ENCODE peak calls at places on chromosomes 16 and 17, in five cellular contexts. One of them, this sample, is unnamed.

GRCh38 chr16:72380283-72380682 is 208.3 kb upstream of the PMFBP1 start:
- DNase-seq in stimulated activated CD4-positive, alpha-beta T cell treated with anti-CD3 and anti-CD28 coated beads, Interleukin-2, amount 100 ng/mL, for 24 hours: no peak
- DNase-seq in A549: no peak
- DNase-seq in CD8-positive, alpha-beta T cell: no peak
- DNase-seq in ovary: no peak
- DNase-seq in this sample: no peak

GRCh38 chr17:4810696-4811289 is 3.8 kb downstream of the PLD2 start:
- DNase-seq in stimulated activated CD4-positive, alpha-beta T cell treated with anti-CD3 and anti-CD28 coated beads, Interleukin-2, amount 100 ng/mL, for 24 hours: no peak
- DNase-seq in A549: no peak
- DNase-seq in CD8-positive, alpha-beta T cell: no peak
- DNase-seq in ovary: no peak
- DNase-seq in this sample: no peak

GRCh38 chr17:29205047-29205446 is 24.8 kb upstream of the MYO18A start:
- DNase-seq in stimulated activated CD4-positive, alpha-beta T cell treated with anti-CD3 and anti-CD28 coated beads, Interleukin-2, amount 100 ng/mL, for 24 hours: no peak
- DNase-seq in A549: no peak
- DNase-seq in CD8-positive, alpha-beta T cell: no peak
- DNase-seq in ovary: no peak
- DNase-seq in this sample: no peak

GRCh38 chr16:88116121-88116900 is 165.1 kb downstream of the BANP start:
- DNase-seq in stimulated activated CD4-positive, alpha-beta T cell treated with anti-CD3 and anti-CD28 coated beads, Interleukin-2, amount 100 ng/mL, for 24 hours: no peak
- DNase-seq in A549: no peak
- DNase-seq in CD8-positive, alpha-beta T cell: no peak
- DNase-seq in ovary: no peak
- DNase-seq in this sample: no peak

GRCh38 chr17:9115446-9116265 is 94.3 kb downstream of the NTN1 start:
- DNase-seq in stimulated activated CD4-positive, alpha-beta T cell treated with anti-CD3 and anti-CD28 coated beads, Interleukin-2, amount 100 ng/mL, for 24 hours: peak
- DNase-seq in A549: peak
- DNase-seq in CD8-positive, alpha-beta T cell: peak
- DNase-seq in ovary: peak
- DNase-seq in this sample: no peak

GRCh38 chr17:42766124-42766523 is 5.1 kb downstream of the RAMP2 start:
- DNase-seq in stimulated activated CD4-positive, alpha-beta T cell treated with anti-CD3 and anti-CD28 coated beads, Interleukin-2, amount 100 ng/mL, for 24 hours: no peak
- DNase-seq in A549: no peak
- DNase-seq in CD8-positive, alpha-beta T cell: no peak
- DNase-seq in ovary: no peak
- DNase-seq in this sample: no peak

GRCh38 chr17:77286641-77287431 is 146.1 kb downstream of the SEC14L1 start:
- DNase-seq in stimulated activated CD4-positive, alpha-beta T cell treated with anti-CD3 and anti-CD28 coated beads, Interleukin-2, amount 100 ng/mL, for 24 hours: no peak
- DNase-seq in A549: peak
- DNase-seq in CD8-positive, alpha-beta T cell: no peak
- DNase-seq in ovary: no peak
- DNase-seq in this sample: no peak

GRCh38 chr17:74453665-74454196 is 12.7 kb upstream of the CD300A start:
- DNase-seq in stimulated activated CD4-positive, alpha-beta T cell treated with anti-CD3 and anti-CD28 coated beads, Interleukin-2, amount 100 ng/mL, for 24 hours: peak
- DNase-seq in A549: peak
- DNase-seq in CD8-positive, alpha-beta T cell: no peak
- DNase-seq in ovary: peak
- DNase-seq in this sample: peak

GRCh38 chr16:53053967-53054669 is 673 bp upstream of the CHD9 start:
- DNase-seq in stimulated activated CD4-positive, alpha-beta T cell treated with anti-CD3 and anti-CD28 coated beads, Interleukin-2, amount 100 ng/mL, for 24 hours: no peak
- DNase-seq in A549: peak
- DNase-seq in CD8-positive, alpha-beta T cell: peak
- DNase-seq in ovary: peak
- DNase-seq in this sample: no peak

GRCh38 chr17:79201119-79201518 is 126.5 kb downstream of the ENGASE start:
- DNase-seq in stimulated activated CD4-positive, alpha-beta T cell treated with anti-CD3 and anti-CD28 coated beads, Interleukin-2, amount 100 ng/mL, for 24 hours: no peak
- DNase-seq in A549: no peak
- DNase-seq in CD8-positive, alpha-beta T cell: no peak
- DNase-seq in ovary: no peak
- DNase-seq in this sample: no peak

GRCh38 chr16:3456374-3456773 is 12.9 kb downstream of the NAA60 start:
- DNase-seq in stimulated activated CD4-positive, alpha-beta T cell treated with anti-CD3 and anti-CD28 coated beads, Interleukin-2, amount 100 ng/mL, for 24 hours: no peak
- DNase-seq in A549: no peak
- DNase-seq in CD8-positive, alpha-beta T cell: no peak
- DNase-seq in ovary: no peak
- DNase-seq in this sample: no peak

GRCh38 chr16:82609140-82609539 is 17.6 kb upstream of the CDH13 start:
- DNase-seq in stimulated activated CD4-positive, alpha-beta T cell treated with anti-CD3 and anti-CD28 coated beads, Interleukin-2, amount 100 ng/mL, for 24 hours: no peak
- DNase-seq in A549: no peak
- DNase-seq in CD8-positive, alpha-beta T cell: no peak
- DNase-seq in ovary: no peak
- DNase-seq in this sample: no peak

This sample was measured in effector CD4-positive, alpha-beta T cell.